ENCODE peak calls at places on chromosomes 7 and 10, in five cellular contexts. Q is coronary artery, U is tibial artery, C is left ventricle myocardium inferior, D is A549. V is an unnamed sample.

GRCh38 chr10:47332371-47332770 is 10.1 kb downstream of the GDF2 start:
- DNase-seq in Q (no peak), U (no peak), C (no peak), D (no peak), V (peak)

GRCh38 chr7:44385384-44386138 is 60.2 kb upstream of the CAMK2B start:
- DNase-seq in Q (peak), U (peak), C (no peak), D (no peak), V (peak)

GRCh38 chr7:74282748-74283459 is 6.3 kb upstream of the CLIP2 start:
- DNase-seq in Q (peak), U (no peak), C (no peak), D (no peak), V (no peak)

GRCh38 chr10:122373108-122373507 is 1.4 kb upstream of the PLEKHA1 start:
- DNase-seq in Q (no peak), U (no peak), C (no peak), D (no peak), V (peak)

GRCh38 chr10:86348321-86349210 is 18.0 kb downstream of the GRID1 start:
- DNase-seq in Q (no peak), U (no peak), C (no peak), D (no peak), V (no peak)

GRCh38 chr10:6843477-6843876 is 263.4 kb upstream of the PRKCQ start:
- DNase-seq in Q (no peak), U (no peak), C (no peak), D (no peak), V (no peak)

GRCh38 chr7:101924171-101924570 is 106.7 kb downstream of the CUX1 start:
- DNase-seq in Q (peak), U (peak), C (no peak), D (no peak), V (peak)

GRCh38 chr7:5636446-5636835 is 145.0 kb downstream of the RNF216 start:
- DNase-seq in Q (no peak), U (no peak), C (no peak), D (no peak), V (no peak)

GRCh38 chr10:116444527-116445142 is 17.0 kb downstream of the PNLIPRP3 start:
- DNase-seq in Q (no peak), U (no peak), C (no peak), D (peak), V (no peak)

GRCh38 chr10:34723746-34724145 is 91.3 kb downstream of the PARD3 start:
- DNase-seq in Q (no peak), U (no peak), C (no peak), D (no peak), V (no peak)
- H3K4me3 ChIP-seq in Q (peak), U (no peak), C (peak), D (no peak), V (no peak)

GRCh38 chr10:58952162-58952561 is 224.3 kb upstream of the PHYHIPL start:
- DNase-seq in Q (no peak), U (no peak), C (no peak), D (no peak), V (no peak)

GRCh38 chr10:58951750-58952149 is 224.7 kb upstream of the PHYHIPL start:
- DNase-seq in Q (no peak), U (no peak), C (no peak), D (no peak), V (no peak)

GRCh38 chr10:58952747-58953466 is 223.5 kb upstream of the PHYHIPL start:
- DNase-seq in Q (no peak), U (no peak), C (no peak), D (peak), V (no peak)

GRCh38 chr10:58950618-58951017 is 225.8 kb upstream of the PHYHIPL start:
- DNase-seq in Q (no peak), U (no peak), C (no peak), D (peak), V (no peak)

DNA sequence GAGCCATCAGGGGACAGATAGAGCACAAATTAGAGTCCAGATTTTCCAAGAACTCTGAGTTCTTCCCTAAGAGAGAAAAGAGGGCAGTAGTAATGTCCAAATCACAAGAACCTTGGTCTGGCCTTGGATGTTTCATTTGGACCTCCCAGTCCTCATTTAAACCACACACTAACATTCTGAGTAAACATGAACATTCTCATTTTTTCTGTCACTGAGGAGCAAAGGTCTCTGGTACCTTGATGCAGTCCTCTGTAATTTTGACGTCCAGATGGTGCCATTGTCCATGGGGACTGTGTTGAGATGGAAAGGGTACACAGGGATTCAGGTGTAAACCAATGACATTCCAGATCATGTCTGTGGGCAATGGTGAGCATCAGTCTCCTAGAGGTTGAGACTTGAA is 225.4 kb upstream of the PHYHIPL start:
- DNase-seq in Q (no peak), U (no peak), C (no peak), D (no peak), V (no peak)
- TF ChIP-seq CTCF in Q (no peak), U (no peak), C (no peak), D (no peak), V (no peak)

GRCh38 chr10:113169111-113169510 is 219.1 kb downstream of the TCF7L2 start:
- DNase-seq in Q (no peak), U (no peak), C (no peak), D (no peak), V (no peak)

GRCh38 chr10:113168560-113168959 is 218.5 kb downstream of the TCF7L2 start:
- DNase-seq in Q (no peak), U (no peak), C (no peak), D (no peak), V (no peak)

GRCh38 chr10:113171662-113172061 is 221.6 kb downstream of the TCF7L2 start:
- DNase-seq in Q (no peak), U (no peak), C (no peak), D (no peak), V (no peak)

GRCh38 chr10:113167702-113168101 is 217.7 kb downstream of the TCF7L2 start:
- DNase-seq in Q (no peak), U (no peak), C (no peak), D (no peak), V (no peak)

GRCh38 chr10:113169853-113170455 is 219.9 kb downstream of the TCF7L2 start:
- DNase-seq in Q (no peak), U (no peak), C (no peak), D (no peak), V (no peak)
- H3K27ac ChIP-seq in Q (no peak), U (no peak), C (no peak), D (no peak), V (no peak)

GRCh38 chr10:79071535-79071923 is 2.8 kb downstream of the ZMIZ1 start:
- DNase-seq in Q (no peak), U (no peak), C (no peak), D (no peak), V (no peak)

GRCh38 chr10:79070611-79071534 is 2.1 kb downstream of the ZMIZ1 start:
- DNase-seq in Q (peak), U (peak), C (peak), D (peak), V (peak)

GRCh38 chr10:79072994-79073654 is 4.4 kb downstream of the ZMIZ1 start:
- DNase-seq in Q (no peak), U (no peak), C (no peak), D (no peak), V (no peak)

GRCh38 chr10:79073784-79074432 is 5.1 kb downstream of the ZMIZ1 start:
- DNase-seq in Q (no peak), U (peak), C (peak), D (no peak), V (no peak)

DNA sequence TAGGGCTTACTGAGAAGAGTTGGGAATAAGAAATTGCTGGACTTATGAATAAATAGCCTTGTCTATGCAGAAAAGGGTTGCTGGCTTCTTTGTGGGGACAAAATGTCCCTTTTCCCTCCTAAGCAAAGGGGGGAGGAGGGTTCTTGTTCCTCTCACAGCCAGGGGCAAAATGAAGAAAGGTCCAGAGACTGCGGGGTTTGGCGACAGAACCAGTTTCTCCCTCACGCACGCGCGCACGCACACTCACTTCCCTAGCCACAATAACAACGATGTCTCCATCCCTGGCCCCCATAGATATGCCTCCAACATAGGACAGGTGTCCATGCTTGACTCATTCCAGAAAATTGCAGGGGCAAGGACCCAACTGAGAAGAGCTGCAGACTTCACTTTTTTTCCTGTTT is 3.3 kb downstream of the ZMIZ1 start:
- DNase-seq in Q (no peak), U (no peak), C (no peak), D (no peak), V (no peak)
- H3K4me3 ChIP-seq in Q (peak), U (peak), C (peak), D (peak), V (peak)

GRCh38 chr7:75756340-75757297 is 15.4 kb downstream of the CCL26 start:
- DNase-seq in Q (no peak), U (no peak), C (no peak), D (peak), V (no peak)
- TF ChIP-seq CTCF in Q (no peak), U (peak), C (peak), D (peak), V (peak)

GRCh38 chr10:5070648-5071410 is 23.4 kb upstream of the AKR1C3 start:
- DNase-seq in Q (no peak), U (no peak), C (no peak), D (no peak), V (no peak)
- H3K27ac ChIP-seq in Q (peak), U (peak), C (peak), D (peak), V (peak)

DNA sequence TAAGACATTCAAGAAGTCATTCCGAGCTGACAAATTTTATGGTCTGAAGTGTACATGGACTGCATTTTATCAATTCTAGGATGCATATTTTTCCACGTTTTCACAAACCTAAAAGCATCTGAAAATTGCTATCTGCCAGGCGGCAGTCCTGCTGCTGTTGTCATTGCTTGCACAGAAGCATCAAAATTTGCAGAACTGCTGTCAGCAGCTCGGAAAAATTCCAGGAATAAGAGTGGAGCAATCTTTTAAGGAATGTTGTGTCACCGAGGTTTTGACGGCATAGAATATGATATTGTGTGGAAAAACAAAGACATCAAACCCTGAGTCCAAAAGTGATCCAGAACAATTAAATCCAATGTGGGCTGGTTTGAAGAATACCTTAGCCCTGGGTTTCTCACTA is 61.4 kb downstream of the CHCHD3 start:
- DNase-seq in Q (no peak), U (no peak), C (no peak), D (no peak), V (no peak)
- H3K4me3 ChIP-seq in Q (no peak), U (no peak), C (no peak), D (no peak), V (no peak)

GRCh38 chr10:30095811-30096422 is 36.5 kb upstream of the JCAD start:
- DNase-seq in Q (no peak), U (no peak), C (no peak), D (no peak), V (no peak)

GRCh38 chr10:30094601-30095000 is 35.2 kb upstream of the JCAD start:
- DNase-seq in Q (no peak), U (no peak), C (no peak), D (no peak), V (no peak)

GRCh38 chr10:30092151-30092790 is 32.9 kb upstream of the JCAD start:
- DNase-seq in Q (no peak), U (no peak), C (no peak), D (no peak), V (no peak)

GRCh38 chr10:30091136-30091535 is 31.8 kb upstream of the JCAD start:
- DNase-seq in Q (no peak), U (no peak), C (no peak), D (no peak), V (no peak)

GRCh38 chr10:30093303-30093967 is 34.0 kb upstream of the JCAD start:
- DNase-seq in Q (no peak), U (no peak), C (no peak), D (no peak), V (no peak)
- TF ChIP-seq CTCF in Q (no peak), U (no peak), C (no peak), D (no peak), V (no peak)

V was measured in ascending aorta.